ENCODE peak calls at places on chromosome 22, in four cellular contexts. Y is PC-3, E is right lobe of liver, I is aorta. O is an unnamed sample. For H3K4me1, the result is how much of the 10 kb centered on the place peaks cover.

GRCh38 chr22:34914871-34915270 is 151.1 kb upstream of the ISX start:
- DNase-seq in Y (no peak), E (no peak), I (no peak), O (no peak)

GRCh38 chr22:47294222-47294532 is 531.7 kb downstream of the TBC1D22A start:
- DNase-seq in Y (peak), E (no peak), I (no peak), O (no peak)

GRCh38 chr22:46830841-46831240 is 68.4 kb downstream of the TBC1D22A start:
- DNase-seq in Y (peak), E (no peak), I (no peak), O (no peak)

GRCh38 chr22:27480487-27480886 is 321.1 kb downstream of the MN1 start:
- DNase-seq in Y (peak), E (no peak), I (no peak), O (no peak)

GRCh38 chr22:47199261-47199948 is 437.0 kb downstream of the TBC1D22A start:
- DNase-seq in Y (no peak), E (peak), I (peak), O (peak)

GRCh38 chr22:43666511-43666910 is 145.6 kb downstream of the EFCAB6 start:
- DNase-seq in Y (no peak), E (no peak), I (no peak), O (no peak)

GRCh38 chr22:36244522-36245391 is 5.4 kb upstream of the APOL2 start:
- DNase-seq in Y (no peak), E (no peak), I (no peak), O (no peak)

GRCh38 chr22:42560781-42561180 is 7.0 kb downstream of the SERHL2 start:
- DNase-seq in Y (no peak), E (no peak), I (peak), O (no peak)

GRCh38 chr22:38788016-38788415 is 5.9 kb downstream of the DNAL4 start:
- DNase-seq in Y (no peak), E (no peak), I (no peak), O (no peak)

GRCh38 chr22:36156119-36156514 is 4.4 kb downstream of the APOL3 start:
- DNase-seq in Y (no peak), E (no peak), I (no peak), O (peak)

GRCh38 chr22:27867114-27867957 is 51.7 kb downstream of the PITPNB start:
- DNase-seq in Y (no peak), E (no peak), I (no peak), O (no peak)

GRCh38 chr22:49295851-49296560 is 531.7 kb downstream of the BRD1 start:
- DNase-seq in Y (no peak), E (no peak), I (peak), O (no peak)

GRCh38 chr22:23547818-23548500 is 32.1 kb downstream of the IGLL1 start:
- DNase-seq in Y (no peak), E (no peak), I (peak), O (no peak)

GRCh38 chr22:22533863-22534262 is 13.8 kb upstream of the ZNF280A start:
- DNase-seq in Y (no peak), E (no peak), I (no peak), O (no peak)

GRCh38 chr22:22535662-22536061 is 15.6 kb upstream of the ZNF280A start:
- DNase-seq in Y (no peak), E (no peak), I (no peak), O (no peak)

GRCh38 chr22:22531770-22532546 is 11.9 kb upstream of the ZNF280A start:
- DNase-seq in Y (no peak), E (no peak), I (no peak), O (no peak)

GRCh38 chr22:22534604-22535415 is 14.7 kb upstream of the ZNF280A start:
- DNase-seq in Y (no peak), E (no peak), I (no peak), O (no peak)

GRCh38 chr22:22533417-22533816 is 13.3 kb upstream of the ZNF280A start:
- DNase-seq in Y (no peak), E (no peak), I (no peak), O (no peak)
- H3K4me1 ChIP-seq in Y (under half), E (under half), I (under half), O (under half)

GRCh38 chr22:19853879-19854777 is 546 bp downstream of the GNB1L start:
- DNase-seq in Y (no peak), E (peak), I (no peak), O (peak)
- H3K4me1 ChIP-seq in Y (half or more), E (under half), I (under half), O (under half)

GRCh38 chr22:37281195-37281594 is 1.1 kb upstream of the CYTH4 start:
- DNase-seq in Y (no peak), E (no peak), I (no peak), O (no peak)
- H3K4me1 ChIP-seq in Y (under half), E (under half), I (under half), O (under half)

GRCh38 chr22:44983878-44984482 is 25.8 kb downstream of the PHF21B start:
- DNase-seq in Y (no peak), E (no peak), I (no peak), O (no peak)
- H3K4me1 ChIP-seq in Y (under half), E (under half), I (under half), O (under half)

GRCh38 chr22:22406445-22406844 is 102.1 kb downstream of the ZNF280B start:
- DNase-seq in Y (no peak), E (no peak), I (no peak), O (no peak)

GRCh38 chr22:22403306-22403705 is 105.2 kb downstream of the ZNF280B start:
- DNase-seq in Y (no peak), E (no peak), I (no peak), O (no peak)

GRCh38 chr22:22403771-22404170 is 104.8 kb downstream of the ZNF280B start:
- DNase-seq in Y (no peak), E (no peak), I (no peak), O (no peak)

GRCh38 chr22:22407061-22407460 is 101.5 kb downstream of the ZNF280B start:
- DNase-seq in Y (no peak), E (no peak), I (no peak), O (no peak)

DNA sequence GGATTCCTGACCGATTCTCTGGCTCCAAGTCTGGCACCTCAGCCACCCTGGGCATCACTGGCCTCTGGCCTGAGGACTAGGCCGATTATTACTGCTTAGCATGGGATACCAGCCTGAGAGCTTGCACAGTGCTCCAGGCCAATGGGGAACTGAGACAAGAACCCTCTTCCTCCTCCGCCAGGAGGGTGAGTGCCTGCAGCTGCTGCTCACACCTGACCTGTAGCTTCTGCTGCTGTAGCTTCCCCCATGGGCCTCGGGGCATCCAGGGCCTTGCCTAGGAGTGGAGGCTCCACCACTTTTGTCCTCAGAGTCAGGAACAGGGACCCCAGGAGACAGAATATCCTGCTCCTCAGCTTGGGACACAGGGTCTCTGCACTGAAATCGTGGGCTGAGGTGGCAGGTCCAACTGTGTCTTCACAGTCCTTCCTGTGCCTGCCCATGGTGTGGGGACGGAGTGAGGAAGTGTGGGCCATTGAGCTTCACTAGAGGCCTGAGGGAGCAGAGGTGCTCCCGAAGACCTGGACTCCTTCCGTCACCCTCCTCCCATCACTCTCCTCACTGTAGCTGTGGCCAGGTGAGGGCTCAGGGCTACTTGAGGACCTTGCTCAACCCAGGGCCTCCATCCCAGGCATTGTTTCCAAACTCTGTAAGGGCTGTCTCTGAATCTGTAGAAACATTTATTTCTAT is 103.8 kb downstream of the ZNF280B start:
- DNase-seq in Y (no peak), E (no peak), I (no peak), O (no peak)
- H3K4me1 ChIP-seq in Y (under half), E (under half), I (under half), O (under half)

GRCh38 chr22:40193429-40194421 is 16.0 kb downstream of the TNRC6B start:
- DNase-seq in Y (peak), E (no peak), I (no peak), O (peak)
- H3K4me1 ChIP-seq in Y (under half), E (under half), I (under half), O (under half)

GRCh38 chr22:41280065-41280464 is 5.9 kb downstream of the RANGAP1 start:
- DNase-seq in Y (no peak), E (no peak), I (no peak), O (no peak)
- H3K4me1 ChIP-seq in Y (under half), E (under half), I (under half), O (under half)

DNA sequence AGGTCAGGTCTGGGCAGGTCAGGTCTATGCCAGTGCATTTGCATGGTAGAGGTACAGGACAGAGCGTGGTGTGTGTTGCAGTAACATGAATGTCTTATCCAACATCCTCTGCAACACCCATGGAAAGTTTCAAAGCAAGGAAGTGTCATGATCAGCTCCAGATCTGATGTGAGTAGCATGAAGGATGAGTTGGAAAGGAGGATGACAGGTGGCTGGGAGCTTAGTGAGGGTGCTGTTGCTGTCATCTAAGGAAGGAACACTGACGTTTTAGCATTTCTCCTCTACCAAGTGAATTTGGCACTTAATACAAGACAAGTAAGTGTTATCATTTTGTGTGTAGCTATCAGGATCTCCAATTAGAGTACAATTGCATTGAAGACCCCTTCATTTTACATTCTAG is 65.1 kb downstream of the GRK3 start:
- DNase-seq in Y (no peak), E (no peak), I (no peak), O (no peak)
- H3K4me1 ChIP-seq in Y (under half), E (under half), I (under half), O (under half)